ENCODE peak calls at places on chromosome 12, in eight cellular contexts. B is activated gamma-delta T cell treated with anti-CD3 and anti-CD28 coated beads, Interleukin-2, amount 50 U/mL, for 16 hours; I is stimulated activated CD8-positive, alpha-beta memory T cell treated with anti-CD3 and anti-CD28 coated beads, Interleukin-2, amount 100 ng/mL, for 1 hour; C is mesothelial cell of epicardium; A is astrocyte of the spinal cord; S is activated B cell treated with CpG ODN at 0.5 μM for 24 hours; V is omental fat pad; L is heart right ventricle. W is an unnamed sample.

GRCh38 chr12:89529738-89530137 is 3.9 kb upstream of the POC1B start:
- DNase-seq in B (no peak), I (no peak), C (no peak), A (peak; percentile 68), S (no peak), V (no peak), L (no peak), W (no peak)

GRCh38 chr12:49088190-49088931 is 6.2 kb downstream of the DHH start:
- DNase-seq in B (peak; percentile 46), I (peak; percentile 44), C (peak; percentile 56), A (peak; percentile 87), S (peak; percentile 53), V (peak; percentile 48), L (peak; percentile 81), W (peak; percentile 37)

GRCh38 chr12:45775964-45776363 is 46.5 kb downstream of the ARID2 start:
- DNase-seq in B (no peak), I (no peak), C (no peak), A (no peak), S (no peak), V (no peak), L (no peak), W (no peak)

GRCh38 chr12:79563021-79563739 is 127.6 kb downstream of the PAWR start:
- DNase-seq in B (no peak), I (no peak), C (no peak), A (no peak), S (no peak), V (no peak), L (no peak), W (no peak)

GRCh38 chr12:79127268-79127895 is 262.8 kb downstream of the SYT1 start:
- DNase-seq in B (no peak), I (no peak), C (no peak), A (peak; percentile 90), S (no peak), V (no peak), L (no peak), W (no peak)

GRCh38 chr12:107325075-107325474 is 231.7 kb upstream of the CRY1 start:
- DNase-seq in B (no peak), I (no peak), C (no peak), A (no peak), S (no peak), V (no peak), L (no peak), W (no peak)

GRCh38 chr12:69984216-69984615 is 159.2 kb downstream of the MYRFL start:
- DNase-seq in B (no peak), I (no peak), C (no peak), A (no peak), S (no peak), V (no peak), L (no peak), W (no peak)

GRCh38 chr12:49017764-49018281 is 753 bp downstream of the PRKAG1 start:
- DNase-seq in B (no peak), I (no peak), C (no peak), A (no peak), S (no peak), V (no peak), L (peak; percentile 68), W (no peak)

GRCh38 chr12:45268672-45269406 is 52.9 kb downstream of the ANO6 start:
- DNase-seq in B (no peak), I (no peak), C (peak; percentile 96), A (peak; percentile 89), S (no peak), V (peak; percentile 66), L (peak; percentile 91), W (peak; percentile 92)

GRCh38 chr12:33588082-33588712 is 148.6 kb upstream of the SYT10 start:
- DNase-seq in B (no peak), I (no peak), C (no peak), A (peak; percentile 61), S (no peak), V (no peak), L (peak; percentile 3), W (no peak)

GRCh38 chr12:71426648-71427047 is 12.9 kb upstream of the LGR5 start:
- DNase-seq in B (no peak), I (no peak), C (no peak), A (peak; percentile 16), S (no peak), V (no peak), L (no peak), W (no peak)

W was measured in thoracic aorta.